ENCODE peak calls at places on chromosomes 3 and 15, in four cellular contexts. P is A549, A is AG04449, V is mucosa of descending colon. N is an unnamed sample.

GRCh38 chr3:129558772-129559564 is 16.0 kb downstream of the H1-8 start:
- DNase-seq in V (peak; percentile 25), A (peak; percentile 34), P (peak; percentile 61), N (peak; percentile 43)

GRCh38 chr3:115891237-115891636 is 267.9 kb downstream of the GAP43 start:
- DNase-seq in P (no peak), A (no peak), V (no peak), N (no peak)

GRCh38 chr3:60282840-60283239 is 968.4 kb downstream of the FHIT start:
- DNase-seq in V (no peak), A (no peak), P (no peak), N (no peak)

GRCh38 chr3:160038862-160039562 is 50.4 kb downstream of the IL12A start:
- DNase-seq in V (no peak), P (no peak), A (no peak), N (no peak)

GRCh38 chr15:34821907-34822306 is 26.6 kb upstream of the ACTC1 start:
- DNase-seq in A (no peak), V (no peak), P (no peak), N (no peak)

GRCh38 chr3:60399295-60399694 is 852.0 kb downstream of the FHIT start:
- DNase-seq in P (no peak), V (no peak), A (no peak), N (no peak)

GRCh38 chr3:31237887-31238286 is 294.8 kb upstream of the STT3B start:
- DNase-seq in P (no peak), A (no peak), V (no peak), N (no peak)

GRCh38 chr3:94176886-94177285 is 114.0 kb downstream of the NSUN3 start:
- DNase-seq in A (no peak), P (no peak), V (no peak), N (no peak)

GRCh38 chr3:157512534-157512933 is 9.3 kb upstream of the VEPH1 start:
- DNase-seq in P (no peak), V (no peak), A (no peak), N (no peak)

GRCh38 chr15:33608714-33609113 is 297.9 kb downstream of the RYR3 start:
- DNase-seq in A (no peak), P (peak; percentile 22), V (no peak), N (no peak)
- TF ChIP-seq CTCF in A (no peak), P (peak; percentile 43), V (no peak), N (peak; percentile 15)

DNA sequence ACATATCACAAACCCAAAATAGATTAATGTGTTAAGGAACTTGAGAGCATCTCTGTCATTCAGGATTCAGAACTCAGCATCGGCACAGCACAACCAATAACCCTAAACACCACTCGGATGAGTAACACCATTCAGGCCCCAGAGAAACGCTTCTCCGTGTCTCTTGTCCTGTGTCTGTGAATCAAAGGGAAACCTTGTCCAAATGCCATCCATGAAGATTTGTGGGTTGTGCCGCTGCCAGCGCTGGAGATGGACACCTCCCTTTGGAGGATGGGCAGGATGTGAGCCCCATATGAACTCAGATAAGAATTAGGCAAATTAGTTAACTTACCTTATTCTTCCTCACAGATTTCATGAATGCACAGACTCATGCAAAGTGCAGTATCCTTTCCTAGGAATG is 21.5 kb upstream of the TPM1 start:
- DNase-seq in A (no peak), V (no peak), P (no peak), N (no peak)
- H3K4me3 ChIP-seq in A (no peak overlapping the region), V (no peak overlapping the region), P (no peak overlapping the region), N (no peak overlapping the region)

DNA sequence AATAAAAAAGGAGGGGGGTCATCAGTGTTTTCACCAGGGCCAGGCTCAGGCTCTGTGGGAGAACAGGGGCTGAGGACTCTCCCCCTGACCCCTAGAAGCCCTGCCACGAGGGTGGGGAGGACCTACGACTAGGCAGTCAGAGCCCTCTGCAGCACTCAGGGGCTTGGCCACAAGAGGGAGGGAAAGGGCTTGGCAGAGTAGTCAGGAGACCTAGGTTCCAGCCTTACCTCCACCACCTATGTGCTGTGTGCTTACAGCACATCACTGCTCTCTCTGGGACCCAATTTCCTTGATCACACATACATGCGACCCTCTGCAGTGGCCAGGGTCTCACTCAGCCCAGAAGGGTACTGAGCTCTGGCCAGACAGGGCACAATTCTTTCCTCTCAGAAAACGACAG is 16.3 kb upstream of the SKIC8 start:
- DNase-seq in V (peak; percentile 69), P (peak; percentile 59), A (no peak), N (no peak)
- TF ChIP-seq CTCF in V (no peak), P (no peak), A (peak; percentile 55), N (peak; percentile 44)

GRCh38 chr3:105356988-105357387 is 9.7 kb upstream of the ALCAM start:
- DNase-seq in A (no peak), P (no peak), V (no peak), N (no peak)

GRCh38 chr3:105352976-105353375 is 13.7 kb upstream of the ALCAM start:
- DNase-seq in V (no peak), P (no peak), A (no peak), N (no peak)

GRCh38 chr3:105353485-105354161 is 13.1 kb upstream of the ALCAM start:
- DNase-seq in P (peak; percentile 17), V (no peak), A (no peak), N (no peak)

GRCh38 chr3:105355355-105356063 is 11.2 kb upstream of the ALCAM start:
- DNase-seq in A (no peak), P (no peak), V (no peak), N (no peak)

GRCh38 chr3:105354429-105354828 is 12.3 kb upstream of the ALCAM start:
- DNase-seq in V (no peak), A (no peak), P (no peak), N (no peak)
- H3K4me3 ChIP-seq in V (no peak overlapping the region), A (peak overlapping the region; percentile 21), P (no peak overlapping the region), N (peak overlapping the region; percentile 31)

GRCh38 chr3:99929409-99930139 is 111.9 kb downstream of the CMSS1 start:
- DNase-seq in A (no peak), V (no peak), P (no peak), N (no peak)
- TF ChIP-seq CTCF in A (no peak), V (no peak), P (no peak), N (no peak)

GRCh38 chr3:194690501-194691372 is 5.1 kb downstream of the FAM43A start:
- DNase-seq in V (no peak), P (no peak), A (no peak), N (no peak)
- H3K4me3 ChIP-seq in V (no peak overlapping the region), P (no peak overlapping the region), A (no peak overlapping the region), N (no peak overlapping the region)

DNA sequence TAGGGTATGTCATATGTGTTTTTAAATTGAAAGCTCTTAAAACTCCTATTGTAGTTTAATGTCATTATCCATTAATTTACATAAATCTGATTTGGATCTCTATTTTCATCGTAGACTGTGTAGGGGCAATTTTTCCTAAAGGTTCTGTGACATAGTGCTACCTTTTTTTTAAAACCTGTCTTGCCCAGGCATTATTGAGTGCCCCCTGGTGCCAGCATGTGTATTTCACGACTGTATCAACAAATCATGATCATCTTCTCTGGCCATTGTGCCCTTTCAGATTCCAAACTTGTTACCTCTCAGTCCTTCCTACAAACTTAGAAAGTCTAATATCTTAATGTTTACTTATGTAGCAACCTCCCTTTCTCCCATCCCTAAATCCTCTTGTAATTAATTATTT is 97.2 kb upstream of the FLNB start:
- DNase-seq in P (peak; percentile 41), A (no peak), V (no peak), N (no peak)
- TF ChIP-seq CTCF in P (peak; percentile 45), A (peak; percentile 20), V (no peak), N (peak; percentile 32)

DNA sequence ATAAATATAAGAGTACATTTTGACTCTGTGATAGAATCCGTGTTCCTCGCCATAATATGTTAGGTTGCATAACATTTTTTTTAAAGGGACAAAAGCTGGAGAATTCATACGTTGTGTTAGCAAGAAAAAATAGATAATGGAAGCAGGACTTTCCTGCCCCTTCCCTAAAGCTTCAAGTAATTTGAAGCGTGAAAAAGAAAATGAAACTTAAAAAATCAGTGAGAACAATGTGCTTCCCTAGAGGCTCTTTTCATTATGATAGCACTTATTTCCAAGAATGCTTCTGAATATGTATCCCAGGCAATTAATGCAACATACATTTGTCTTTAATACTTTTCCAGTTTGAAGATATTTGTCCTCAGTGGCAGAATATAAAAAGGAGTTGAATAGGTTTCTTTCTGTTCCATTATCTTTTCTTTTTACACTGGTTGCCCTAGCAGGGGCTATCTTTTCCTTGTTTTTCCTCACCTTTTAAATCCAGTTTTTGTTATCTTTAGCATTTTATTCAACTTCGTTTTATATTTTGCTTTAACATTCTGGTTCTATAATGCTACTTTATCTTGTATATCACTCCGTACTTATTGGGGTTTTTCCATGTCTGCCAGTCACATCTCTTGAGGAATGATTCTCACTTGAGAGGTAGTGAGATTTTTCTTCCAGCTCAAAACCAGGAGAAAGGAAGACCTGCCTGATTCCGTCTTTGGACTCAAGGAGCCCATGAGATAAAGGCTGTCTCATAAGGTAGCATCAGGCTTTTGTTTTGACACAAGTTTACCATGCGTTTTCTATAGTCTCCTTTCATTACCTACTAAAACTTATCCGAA is 113.8 kb downstream of the MBNL1 start:
- DNase-seq in V (no peak), A (no peak), P (no peak), N (no peak)
- H3K4me3 ChIP-seq in V (no peak overlapping the region), A (no peak overlapping the region), P (peak overlapping the region; percentile 35), N (no peak overlapping the region)